ENCODE peak calls at places on chromosomes 2 and 18, in four cellular contexts. U is erythroblast, T is tibial artery, K is germinal center. Y is an unnamed sample.

GRCh38 chr18:38663682-38664081 is 1098.1 kb upstream of the CELF4 start:
- DNase-seq in U (no peak), T (no peak), K (no peak), Y (no peak)

GRCh38 chr2:61623747-61624146 is 85.6 kb upstream of the XPO1 start:
- DNase-seq in U (no peak), T (no peak), K (no peak), Y (no peak)

GRCh38 chr2:237695201-237695780 is 67.9 kb downstream of the LRRFIP1 start:
- DNase-seq in U (peak), T (no peak), K (no peak), Y (no peak)

GRCh38 chr2:109135572-109136185 is 6.7 kb downstream of the SH3RF3 start:
- DNase-seq in U (no peak), T (no peak), K (no peak), Y (no peak)

GRCh38 chr2:85790032-85790431 is 36.2 kb downstream of the ATOH8 start:
- DNase-seq in U (no peak), T (no peak), K (no peak), Y (peak)

GRCh38 chr2:70938580-70938938 is 2.9 kb downstream of the ATP6V1B1 start:
- DNase-seq in U (no peak), T (no peak), K (no peak), Y (no peak)

GRCh38 chr2:10385501-10385900 is 62.6 kb downstream of the ODC1 start:
- DNase-seq in U (no peak), T (no peak), K (no peak), Y (no peak)

GRCh38 chr2:102657770-102658169 is 38.4 kb downstream of the SLC9A2 start:
- DNase-seq in U (no peak), T (no peak), K (no peak), Y (no peak)

GRCh38 chr2:157052685-157053224 is 204.8 kb upstream of the GALNT5 start:
- DNase-seq in U (no peak), T (no peak), K (no peak), Y (no peak)

GRCh38 chr2:3302751-3303582 is 74.7 kb downstream of the EIPR1 start:
- DNase-seq in U (no peak), T (no peak), K (no peak), Y (no peak)

GRCh38 chr2:136004920-136005319 is 19.5 kb upstream of the DARS1 start:
- DNase-seq in U (no peak), T (no peak), K (no peak), Y (no peak)

GRCh38 chr2:46850742-46851141 is 64.9 kb downstream of the MCFD2 start:
- DNase-seq in U (no peak), T (peak), K (no peak), Y (no peak)

GRCh38 chr2:2747797-2748301 is 416.8 kb upstream of the MYT1L start:
- DNase-seq in U (no peak), T (no peak), K (no peak), Y (peak)